ENCODE peak calls at places on chromosome 6, in nine cellular contexts. O is IMR-90; L is sciatic nerve; C is stimulated activated naive CD8-positive, alpha-beta T cell treated with anti-CD3 and anti-CD28 coated beads, Interleukin-15, Interleukin-2, amounts not matched to agents 100 U/mL and 50 U/mL, for 24 hours; H is gastroesophageal sphincter; P is left lung; Y is right cardiac atrium; J is activated naive CD8-positive, alpha-beta T cell treated with anti-CD3 and anti-CD28 coated beads, Interleukin-2, amount 50 U/mL, for 24 hours; Z is left cardiac atrium. B is an unnamed sample.

GRCh38 chr6:97282238-97282725 is 734 bp downstream of the MMS22L start:
- ATAC-seq in O (peak), L (no peak), J (no peak), C (no peak), Y (no peak), H (no peak), Z (no peak), P (peak), B (no peak)

GRCh38 chr6:90184334-90185298 is 112.0 kb downstream of the BACH2 start:
- ATAC-seq in L (no peak), Z (peak), H (no peak), P (peak), O (peak), J (no peak), C (peak), Y (no peak), B (peak)

GRCh38 chr6:35017461-35018183 is 123.5 kb downstream of the TCP11 start:
- ATAC-seq in P (peak), O (peak), H (peak), J (no peak), Z (peak), C (no peak), L (peak), Y (peak), B (no peak)

GRCh38 chr6:79518850-79519249 is 18.4 kb downstream of the LCA5 start:
- ATAC-seq in C (no peak), O (no peak), J (no peak), Y (no peak), L (no peak), P (no peak), Z (no peak), H (no peak), B (no peak)

GRCh38 chr6:24322924-24323323 is 34.9 kb downstream of the DCDC2 start:
- ATAC-seq in H (no peak), O (no peak), P (no peak), J (no peak), Z (no peak), L (no peak), C (no peak), Y (no peak), B (no peak)

GRCh38 chr6:46299253-46299652 is 128.5 kb upstream of the ENPP5 start:
- ATAC-seq in P (no peak), Z (no peak), Y (no peak), C (no peak), J (no peak), H (no peak), L (no peak), O (no peak), B (no peak)

GRCh38 chr6:11036977-11037430 is 7.1 kb downstream of the ELOVL2 start:
- ATAC-seq in J (no peak), H (no peak), L (no peak), P (no peak), Z (no peak), O (no peak), C (no peak), Y (no peak), B (no peak)

GRCh38 chr6:46637145-46637544 is 15.5 kb downstream of the CYP39A1 start:
- ATAC-seq in L (no peak), P (peak), J (no peak), O (peak), Z (peak), H (peak), C (no peak), Y (no peak), B (no peak)

GRCh38 chr6:153129873-153130514 is 1.1 kb downstream of the RGS17 start:
- ATAC-seq in L (peak), J (no peak), C (peak), O (peak), Z (peak), Y (peak), P (peak), H (no peak), B (no peak)

GRCh38 chr6:68082086-68082485 is 553.0 kb upstream of the ADGRB3 start:
- ATAC-seq in J (no peak), C (no peak), Y (no peak), Z (no peak), P (no peak), H (no peak), O (no peak), L (no peak), B (no peak)

GRCh38 chr6:62980093-62980492 is 231.2 kb upstream of the FKBP1C start:
- ATAC-seq in J (no peak), P (no peak), H (no peak), Z (no peak), O (no peak), Y (no peak), L (no peak), C (no peak), B (no peak)

GRCh38 chr6:15032015-15032414 is 213.9 kb upstream of the JARID2 start:
- ATAC-seq in P (no peak), Z (no peak), J (peak), C (peak), Y (no peak), H (no peak), O (no peak), L (no peak), B (no peak)

GRCh38 chr6:166721576-166721975 is 94.5 kb upstream of the RPS6KA2 start:
- ATAC-seq in J (no peak), Z (peak), O (no peak), L (no peak), P (no peak), C (no peak), Y (peak), H (no peak), B (no peak)

GRCh38 chr6:108764580-108764950 is 83.7 kb upstream of the ARMC2 start:
- ATAC-seq in Z (peak), H (no peak), L (peak), J (no peak), O (no peak), Y (peak), C (no peak), P (no peak), B (no peak)

B was measured in stimulated activated memory B cell treated with anti-CD40 and anti-IgM and Interleukin-4, amounts not matched to agents 10 μg/mL and 1 μg/mL and 100 μg/mL, for 72 hours.